ENCODE peak calls at places on chromosomes 3 and 15, in six cellular contexts. One of them, this sample, is unnamed.

GRCh38 chr15:40058476-40059140 is 19.6 kb upstream of the SRP14 start:
- DNase-seq in choroid plexus epithelial cell: peak
- DNase-seq in neural progenitor cell: no peak
- DNase-seq in CD8-positive, alpha-beta T cell: no peak
- DNase-seq in dorsolateral prefrontal cortex: no peak
- DNase-seq in left ventricle myocardium inferior: no peak
- DNase-seq in this sample: peak

GRCh38 chr3:69090021-69090420 is 5.3 kb downstream of the ARL6IP5 start:
- DNase-seq in neural progenitor cell: no peak
- DNase-seq in choroid plexus epithelial cell: peak
- DNase-seq in dorsolateral prefrontal cortex: no peak
- DNase-seq in left ventricle myocardium inferior: no peak
- DNase-seq in CD8-positive, alpha-beta T cell: no peak
- DNase-seq in this sample: peak

GRCh38 chr15:40080104-40080503 is 28.6 kb downstream of the BMF start:
- DNase-seq in dorsolateral prefrontal cortex: no peak
- DNase-seq in choroid plexus epithelial cell: no peak
- DNase-seq in left ventricle myocardium inferior: no peak
- DNase-seq in neural progenitor cell: no peak
- DNase-seq in CD8-positive, alpha-beta T cell: no peak
- DNase-seq in this sample: no peak

GRCh38 chr3:121515862-121516261 is 29.9 kb downstream of the POLQ start:
- DNase-seq in left ventricle myocardium inferior: no peak
- DNase-seq in CD8-positive, alpha-beta T cell: no peak
- DNase-seq in choroid plexus epithelial cell: no peak
- DNase-seq in dorsolateral prefrontal cortex: no peak
- DNase-seq in neural progenitor cell: no peak
- DNase-seq in this sample: no peak

GRCh38 chr15:62035256-62035908 is 24.9 kb downstream of the VPS13C start:
- DNase-seq in CD8-positive, alpha-beta T cell: no peak
- DNase-seq in left ventricle myocardium inferior: no peak
- DNase-seq in dorsolateral prefrontal cortex: no peak
- DNase-seq in neural progenitor cell: no peak
- DNase-seq in choroid plexus epithelial cell: peak
- DNase-seq in this sample: peak

GRCh38 chr3:77825045-77825827 is 785.3 kb downstream of the ROBO2 start:
- DNase-seq in CD8-positive, alpha-beta T cell: no peak
- DNase-seq in dorsolateral prefrontal cortex: no peak
- DNase-seq in choroid plexus epithelial cell: peak
- DNase-seq in neural progenitor cell: no peak
- DNase-seq in left ventricle myocardium inferior: no peak
- DNase-seq in this sample: peak

GRCh38 chr3:63328386-63328785 is 50.3 kb downstream of the SYNPR start:
- DNase-seq in choroid plexus epithelial cell: peak
- DNase-seq in dorsolateral prefrontal cortex: no peak
- DNase-seq in neural progenitor cell: no peak
- DNase-seq in left ventricle myocardium inferior: no peak
- DNase-seq in CD8-positive, alpha-beta T cell: no peak
- DNase-seq in this sample: peak

GRCh38 chr3:133211449-133211848 is 173.3 kb downstream of the TMEM108 start:
- DNase-seq in left ventricle myocardium inferior: no peak
- DNase-seq in dorsolateral prefrontal cortex: no peak
- DNase-seq in neural progenitor cell: peak
- DNase-seq in choroid plexus epithelial cell: no peak
- DNase-seq in CD8-positive, alpha-beta T cell: no peak
- DNase-seq in this sample: no peak

GRCh38 chr15:93152951-93153350 is 63.9 kb upstream of the RGMA start:
- DNase-seq in choroid plexus epithelial cell: peak
- DNase-seq in left ventricle myocardium inferior: peak
- DNase-seq in CD8-positive, alpha-beta T cell: no peak
- DNase-seq in dorsolateral prefrontal cortex: no peak
- DNase-seq in neural progenitor cell: no peak
- DNase-seq in this sample: no peak

GRCh38 chr3:196219194-196219969 is 3.0 kb downstream of the SLC51A start:
- DNase-seq in left ventricle myocardium inferior: peak
- DNase-seq in neural progenitor cell: peak
- DNase-seq in dorsolateral prefrontal cortex: peak
- DNase-seq in choroid plexus epithelial cell: peak
- DNase-seq in CD8-positive, alpha-beta T cell: peak
- DNase-seq in this sample: peak

GRCh38 chr15:71424765-71425164 is 309.5 kb downstream of the THSD4 start:
- DNase-seq in dorsolateral prefrontal cortex: no peak
- DNase-seq in choroid plexus epithelial cell: peak
- DNase-seq in CD8-positive, alpha-beta T cell: no peak
- DNase-seq in neural progenitor cell: no peak
- DNase-seq in left ventricle myocardium inferior: no peak
- DNase-seq in this sample: no peak
- TF ChIP-seq CTCF in dorsolateral prefrontal cortex: no peak
- TF ChIP-seq CTCF in choroid plexus epithelial cell: no peak
- TF ChIP-seq CTCF in CD8-positive, alpha-beta T cell: no peak
- TF ChIP-seq CTCF in neural progenitor cell: no peak
- TF ChIP-seq CTCF in left ventricle myocardium inferior: no peak
- TF ChIP-seq CTCF in this sample: no peak

DNA sequence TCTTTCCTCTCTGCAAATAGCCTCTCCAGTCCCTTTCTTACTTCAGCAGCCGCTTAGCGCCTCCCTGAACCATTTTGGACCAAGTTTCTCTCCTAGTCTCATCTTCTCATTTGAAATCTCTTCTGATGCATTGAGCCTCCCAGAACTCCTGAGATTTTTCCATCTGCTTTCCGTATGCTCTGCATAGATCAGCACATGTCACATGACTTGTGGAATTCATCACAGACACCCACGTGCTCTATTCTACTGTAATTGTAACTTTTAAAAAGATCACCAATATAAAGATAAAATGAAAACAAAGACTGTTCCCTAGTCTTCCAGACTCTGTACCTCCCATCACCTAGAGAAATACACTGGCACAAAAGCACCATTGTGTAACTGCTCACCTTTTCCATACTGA is 100.7 kb downstream of the GADL1 start:
- DNase-seq in dorsolateral prefrontal cortex: no peak
- DNase-seq in neural progenitor cell: no peak
- DNase-seq in choroid plexus epithelial cell: no peak
- DNase-seq in CD8-positive, alpha-beta T cell: no peak
- DNase-seq in left ventricle myocardium inferior: no peak
- DNase-seq in this sample: no peak
- H3K4me3 ChIP-seq in dorsolateral prefrontal cortex: no peak
- H3K4me3 ChIP-seq in neural progenitor cell: no peak
- H3K4me3 ChIP-seq in choroid plexus epithelial cell: no peak
- H3K4me3 ChIP-seq in CD8-positive, alpha-beta T cell: no peak
- H3K4me3 ChIP-seq in left ventricle myocardium inferior: no peak
- H3K4me3 ChIP-seq in this sample: no peak

GRCh38 chr3:113535898-113536297 is 3.5 kb downstream of the SIDT1 start:
- DNase-seq in left ventricle myocardium inferior: no peak
- DNase-seq in dorsolateral prefrontal cortex: no peak
- DNase-seq in CD8-positive, alpha-beta T cell: no peak
- DNase-seq in choroid plexus epithelial cell: no peak
- DNase-seq in neural progenitor cell: peak
- DNase-seq in this sample: no peak
- TF ChIP-seq CTCF in left ventricle myocardium inferior: no peak
- TF ChIP-seq CTCF in dorsolateral prefrontal cortex: no peak
- TF ChIP-seq CTCF in CD8-positive, alpha-beta T cell: peak
- TF ChIP-seq CTCF in choroid plexus epithelial cell: peak
- TF ChIP-seq CTCF in neural progenitor cell: peak
- TF ChIP-seq CTCF in this sample: no peak

GRCh38 chr3:128217702-128218475 is 64.6 kb downstream of the EEFSEC start:
- DNase-seq in left ventricle myocardium inferior: no peak
- DNase-seq in CD8-positive, alpha-beta T cell: no peak
- DNase-seq in neural progenitor cell: no peak
- DNase-seq in dorsolateral prefrontal cortex: no peak
- DNase-seq in choroid plexus epithelial cell: peak
- DNase-seq in this sample: peak

GRCh38 chr3:128218476-128218829 is 65.2 kb downstream of the EEFSEC start:
- DNase-seq in neural progenitor cell: no peak
- DNase-seq in CD8-positive, alpha-beta T cell: no peak
- DNase-seq in dorsolateral prefrontal cortex: no peak
- DNase-seq in left ventricle myocardium inferior: no peak
- DNase-seq in choroid plexus epithelial cell: no peak
- DNase-seq in this sample: no peak

GRCh38 chr3:128215800-128216495 is 62.7 kb downstream of the EEFSEC start:
- DNase-seq in left ventricle myocardium inferior: no peak
- DNase-seq in neural progenitor cell: no peak
- DNase-seq in choroid plexus epithelial cell: no peak
- DNase-seq in CD8-positive, alpha-beta T cell: no peak
- DNase-seq in dorsolateral prefrontal cortex: no peak
- DNase-seq in this sample: no peak

GRCh38 chr3:128218858-128219257 is 65.6 kb downstream of the EEFSEC start:
- DNase-seq in neural progenitor cell: no peak
- DNase-seq in left ventricle myocardium inferior: no peak
- DNase-seq in dorsolateral prefrontal cortex: no peak
- DNase-seq in CD8-positive, alpha-beta T cell: no peak
- DNase-seq in choroid plexus epithelial cell: no peak
- DNase-seq in this sample: no peak

DNA sequence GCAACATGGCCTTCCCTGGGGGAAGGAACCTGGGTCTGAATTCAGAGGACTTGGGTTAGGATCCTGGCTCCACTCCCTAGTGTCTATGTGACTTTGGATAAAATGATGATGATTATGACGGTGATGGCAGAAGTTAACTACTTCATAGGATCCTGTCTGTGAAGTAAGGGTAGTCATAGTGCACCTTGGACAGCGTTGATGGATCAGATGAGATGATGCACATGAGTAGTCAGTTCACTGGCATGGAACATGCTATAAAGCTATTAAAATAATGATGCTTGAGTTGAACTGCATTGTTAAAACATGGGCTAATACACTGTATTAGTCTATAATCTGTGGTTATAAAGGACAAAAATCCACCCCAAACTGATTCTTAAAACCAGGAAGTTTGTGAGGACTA is 62.0 kb downstream of the EEFSEC start:
- DNase-seq in neural progenitor cell: no peak
- DNase-seq in left ventricle myocardium inferior: no peak
- DNase-seq in choroid plexus epithelial cell: no peak
- DNase-seq in CD8-positive, alpha-beta T cell: no peak
- DNase-seq in dorsolateral prefrontal cortex: no peak
- DNase-seq in this sample: no peak
- H3K4me3 ChIP-seq in neural progenitor cell: no peak
- H3K4me3 ChIP-seq in left ventricle myocardium inferior: no peak
- H3K4me3 ChIP-seq in choroid plexus epithelial cell: no peak
- H3K4me3 ChIP-seq in CD8-positive, alpha-beta T cell: no peak
- H3K4me3 ChIP-seq in dorsolateral prefrontal cortex: no peak
- H3K4me3 ChIP-seq in this sample: no peak

GRCh38 chr3:168461793-168462192 is 366.1 kb upstream of the GOLIM4 start:
- DNase-seq in choroid plexus epithelial cell: no peak
- DNase-seq in left ventricle myocardium inferior: no peak
- DNase-seq in neural progenitor cell: no peak
- DNase-seq in dorsolateral prefrontal cortex: no peak
- DNase-seq in CD8-positive, alpha-beta T cell: no peak
- DNase-seq in this sample: no peak

GRCh38 chr3:168472811-168473210 is 377.1 kb upstream of the GOLIM4 start:
- DNase-seq in neural progenitor cell: no peak
- DNase-seq in choroid plexus epithelial cell: no peak
- DNase-seq in CD8-positive, alpha-beta T cell: no peak
- DNase-seq in dorsolateral prefrontal cortex: no peak
- DNase-seq in left ventricle myocardium inferior: no peak
- DNase-seq in this sample: no peak

DNA sequence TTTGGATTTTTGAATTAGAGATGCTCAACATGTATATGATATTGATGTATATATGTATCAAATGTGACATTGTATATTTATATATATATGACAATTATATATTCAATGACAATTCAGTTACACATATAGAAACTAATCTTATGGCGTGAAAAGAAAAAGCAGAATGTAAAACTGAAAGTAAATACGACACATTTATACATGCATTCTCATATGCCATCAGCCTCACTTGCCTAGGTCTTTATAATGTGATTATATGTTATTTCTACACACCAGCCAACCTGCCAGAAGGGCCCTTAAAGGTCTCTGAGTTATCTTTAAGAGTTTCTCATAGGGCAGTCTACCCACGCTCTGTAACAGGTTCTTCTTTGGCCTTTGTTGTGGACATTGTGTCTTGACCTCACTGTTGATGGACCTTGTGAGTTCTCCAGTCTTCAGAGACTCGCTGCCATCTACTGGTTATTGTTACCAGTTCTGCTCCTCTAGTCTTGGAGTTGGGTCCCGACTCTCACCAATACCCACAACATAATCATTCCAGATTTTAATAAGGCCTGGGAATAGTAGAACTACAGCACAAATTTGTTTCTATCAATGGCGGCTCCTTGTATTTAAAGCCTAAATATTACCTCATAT is 371.5 kb upstream of the GOLIM4 start:
- DNase-seq in CD8-positive, alpha-beta T cell: no peak
- DNase-seq in choroid plexus epithelial cell: peak
- DNase-seq in left ventricle myocardium inferior: no peak
- DNase-seq in neural progenitor cell: peak
- DNase-seq in dorsolateral prefrontal cortex: no peak
- DNase-seq in this sample: peak
- TF ChIP-seq CTCF in CD8-positive, alpha-beta T cell: no peak
- TF ChIP-seq CTCF in choroid plexus epithelial cell: peak
- TF ChIP-seq CTCF in left ventricle myocardium inferior: peak
- TF ChIP-seq CTCF in neural progenitor cell: peak
- TF ChIP-seq CTCF in dorsolateral prefrontal cortex: peak
- TF ChIP-seq CTCF in this sample: peak

This sample was measured in AG10803.